ENCODE peak calls at places on chromosome 16, in five cellular contexts. O is CD8-positive, alpha-beta T cell; M is mucosa of descending colon; K is mesenchymal stem cell; N is Karpas-422. F is an unnamed sample. For H3K36me3, the result is how much of the 10 kb centered on the place peaks cover.

GRCh38 chr16:58035356-58036170 is 10.0 kb downstream of the MMP15 start:
- DNase-seq in O (no peak), M (no peak), K (no peak), N (peak), F (no peak)

GRCh38 chr16:48087639-48088038 is 68.2 kb downstream of the ABCC12 start:
- DNase-seq in O (no peak), M (no peak), K (no peak), N (no peak), F (no peak)

GRCh38 chr16:85417156-85417860 is 195.8 kb upstream of the GSE1 start:
- DNase-seq in O (no peak), M (peak), K (no peak), N (no peak), F (no peak)

GRCh38 chr16:56221995-56222394 is 30.7 kb downstream of the GNAO1 start:
- DNase-seq in O (no peak), M (no peak), K (no peak), N (no peak), F (no peak)

GRCh38 chr16:56923481-56923880 is 8.5 kb upstream of the HERPUD1 start:
- DNase-seq in O (no peak), M (no peak), K (no peak), N (no peak), F (no peak)

GRCh38 chr16:72474511-72475123 is 302.7 kb upstream of the PMFBP1 start:
- DNase-seq in O (no peak), M (no peak), K (peak), N (no peak), F (no peak)

GRCh38 chr16:21097151-21097550 is 53.5 kb downstream of the DNAH3 start:
- DNase-seq in O (no peak), M (no peak), K (peak), N (no peak), F (no peak)

GRCh38 chr16:66536525-66536924 is 13.4 kb downstream of the TK2 start:
- DNase-seq in O (no peak), M (no peak), K (no peak), N (no peak), F (no peak)

GRCh38 chr16:62190426-62190825 is 154.2 kb upstream of the CDH8 start:
- DNase-seq in O (no peak), M (no peak), K (peak), N (peak), F (no peak)

GRCh38 chr16:29765167-29766032 is 12.7 kb upstream of the ZG16 start:
- DNase-seq in O (no peak), M (peak), K (no peak), N (no peak), F (no peak)

GRCh38 chr16:50378417-50378816 is 9.6 kb upstream of the BRD7 start:
- DNase-seq in O (peak), M (no peak), K (no peak), N (no peak), F (no peak)

GRCh38 chr16:49838639-49839461 is 17.1 kb downstream of the ZNF423 start:
- DNase-seq in O (no peak), M (peak), K (no peak), N (no peak), F (no peak)

GRCh38 chr16:78503501-78504110 is 404.2 kb downstream of the WWOX start:
- DNase-seq in O (no peak), M (no peak), K (peak), N (peak), F (peak)

GRCh38 chr16:85354623-85355514 is 242.6 kb upstream of the CIBAR2 start:
- DNase-seq in O (no peak), M (no peak), K (peak), N (no peak), F (no peak)

GRCh38 chr16:69329369-69330285 is 761 bp downstream of the PDF start:
- DNase-seq in O (peak), M (no peak), K (peak), N (peak), F (peak)

GRCh38 chr16:57091990-57092785 is at the start of gene CPNE2:
- DNase-seq in O (no peak), M (peak), K (peak), N (peak), F (peak)

GRCh38 chr16:51755039-51755501 is 604.0 kb upstream of the SALL1 start:
- DNase-seq in O (no peak), M (no peak), K (no peak), N (no peak), F (no peak)

GRCh38 chr16:81687183-81687456 is 92.0 kb upstream of the PLCG2 start:
- DNase-seq in O (no peak), M (no peak), K (no peak), N (no peak), F (no peak)

GRCh38 chr16:81681311-81681710 is 97.8 kb upstream of the PLCG2 start:
- DNase-seq in O (no peak), M (no peak), K (no peak), N (no peak), F (no peak)

GRCh38 chr16:81686391-81687182 is 92.5 kb upstream of the PLCG2 start:
- DNase-seq in O (no peak), M (peak), K (no peak), N (no peak), F (no peak)

GRCh38 chr16:81684901-81685300 is 94.2 kb upstream of the PLCG2 start:
- DNase-seq in O (no peak), M (no peak), K (no peak), N (no peak), F (no peak)

DNA sequence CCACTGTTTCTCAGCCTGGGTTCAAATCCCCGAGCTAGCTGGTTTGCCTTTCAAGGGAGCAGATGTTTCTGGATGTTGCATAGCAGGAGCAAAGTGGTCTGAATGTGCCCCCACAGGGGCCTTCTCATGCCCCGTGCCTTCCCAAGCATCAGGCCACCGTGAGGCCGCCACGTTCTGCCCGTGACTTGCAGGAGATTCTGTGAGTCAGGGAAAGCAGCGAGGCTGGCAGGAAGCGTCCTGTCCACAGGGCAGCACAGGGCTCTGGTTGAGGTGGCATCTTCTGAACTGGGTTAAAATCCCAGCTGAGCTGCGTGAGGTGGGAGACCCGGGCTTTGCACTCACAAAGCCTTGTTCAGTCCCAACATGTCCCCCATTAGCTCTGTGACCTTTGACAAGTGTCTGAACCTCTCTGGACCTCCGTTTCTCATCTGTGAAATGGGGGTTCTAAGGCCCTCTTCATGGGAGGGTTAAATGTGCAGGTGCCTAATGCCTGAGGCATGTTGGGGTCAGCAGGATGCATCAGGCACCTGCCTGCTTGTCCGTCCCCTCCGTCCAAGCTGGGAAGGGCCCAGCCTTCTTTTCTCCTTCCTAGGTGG is 94.8 kb upstream of the PLCG2 start:
- DNase-seq in O (no peak), M (peak), K (no peak), N (no peak), F (no peak)
- H3K36me3 ChIP-seq in O (under half), M (under half), K (half or more), N (under half), F (under half)

DNA sequence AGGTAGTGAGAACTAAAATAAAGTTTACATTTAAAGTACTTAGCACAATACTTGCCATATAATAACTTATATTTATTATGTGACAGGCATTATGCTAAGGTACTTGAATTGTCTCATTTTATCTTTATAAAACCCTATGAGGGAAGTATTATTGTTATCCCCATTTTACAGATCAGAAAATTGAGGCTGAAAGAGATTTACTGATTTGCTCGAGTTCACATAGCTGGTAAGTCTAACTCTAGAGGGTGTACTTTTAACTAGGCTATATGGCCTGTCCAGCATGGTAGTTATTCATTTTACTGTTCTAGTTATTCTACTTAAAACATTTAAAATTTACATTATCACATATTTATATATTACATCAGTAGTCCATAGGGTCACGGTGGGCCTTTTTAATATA is 113.3 kb upstream of the RBL2 start:
- DNase-seq in O (no peak), M (no peak), K (no peak), N (no peak), F (no peak)
- H3K36me3 ChIP-seq in O (under half), M (under half), K (under half), N (half or more), F (under half)

GRCh38 chr16:75456971-75457370 is 7.5 kb downstream of the TMEM170A start:
- DNase-seq in O (no peak), M (no peak), K (no peak), N (no peak), F (no peak)

GRCh38 chr16:75455677-75456076 is 8.8 kb downstream of the TMEM170A start:
- DNase-seq in O (no peak), M (no peak), K (no peak), N (no peak), F (no peak)

GRCh38 chr16:75457485-75458021 is 6.9 kb downstream of the TMEM170A start:
- DNase-seq in O (no peak), M (no peak), K (no peak), N (no peak), F (no peak)

GRCh38 chr16:75458029-75458428 is 6.5 kb downstream of the TMEM170A start:
- DNase-seq in O (no peak), M (no peak), K (no peak), N (no peak), F (no peak)

DNA sequence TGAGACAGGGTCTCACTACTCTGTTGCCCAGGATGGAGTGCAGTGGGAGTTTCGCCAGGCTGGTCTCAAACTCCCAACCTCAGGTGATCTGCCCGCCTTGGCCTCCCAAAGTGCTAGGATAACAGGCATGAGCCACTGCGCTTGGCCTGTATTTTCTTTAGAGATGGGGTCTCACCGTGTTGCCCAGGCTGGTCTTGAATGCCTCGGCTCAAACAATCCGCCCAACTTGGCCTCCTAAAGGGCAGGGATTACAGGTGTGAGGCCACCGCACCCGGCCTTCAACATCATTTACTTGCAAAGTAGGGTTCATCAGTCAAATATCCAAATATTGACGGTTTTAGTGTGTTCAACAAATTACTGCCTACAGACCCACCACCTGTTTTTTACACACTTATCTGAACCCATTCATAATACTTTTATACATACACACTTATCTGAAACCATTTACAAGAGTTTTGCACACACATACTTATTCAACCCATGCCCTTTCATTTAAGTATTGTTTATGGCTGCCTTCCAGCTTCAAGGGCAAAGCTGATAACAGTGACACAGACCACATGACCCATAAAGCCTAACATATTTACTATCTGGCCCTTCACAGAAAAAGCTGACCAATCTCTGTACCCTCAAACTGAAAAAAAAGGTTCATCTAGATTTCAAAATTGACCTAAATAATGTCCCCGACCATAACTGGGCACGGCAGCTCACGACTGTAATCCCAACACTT is 11.9 kb downstream of the TMEM170A start:
- DNase-seq in O (no peak), M (no peak), K (no peak), N (no peak), F (no peak)
- H3K36me3 ChIP-seq in O (under half), M (under half), K (under half), N (under half), F (under half)

GRCh38 chr16:518858-519257 is 8.7 kb upstream of the CAPN15 start:
- DNase-seq in O (no peak), M (no peak), K (no peak), N (no peak), F (no peak)
- H3K36me3 ChIP-seq in O (under half), M (under half), K (half or more), N (under half), F (under half)

GRCh38 chr16:24701521-24701951 is 27.9 kb upstream of the TNRC6A start:
- DNase-seq in O (no peak), M (no peak), K (peak), N (no peak), F (no peak)
- H3K36me3 ChIP-seq in O (under half), M (under half), K (under half), N (under half), F (under half)

GRCh38 chr16:3019594-3020246 is 448 bp upstream of the TNFRSF12A start:
- DNase-seq in O (no peak), M (no peak), K (no peak), N (no peak), F (no peak)

GRCh38 chr16:3020604-3021448 is 658 bp downstream of the TNFRSF12A start:
- DNase-seq in O (peak), M (peak), K (peak), N (peak), F (no peak)

GRCh38 chr16:3022208-3022696 is 1.5 kb downstream of the HCFC1R1 start:
- DNase-seq in O (peak), M (peak), K (peak), N (peak), F (no peak)

GRCh38 chr16:3021449-3022207 is 1.5 kb downstream of the TNFRSF12A start:
- DNase-seq in O (peak), M (peak), K (peak), N (peak), F (peak)

GRCh38 chr16:3020247-3020603 is at the start of gene TNFRSF12A:
- DNase-seq in O (peak), M (peak), K (peak), N (peak), F (peak)
- H3K36me3 ChIP-seq in O (under half), M (under half), K (under half), N (under half), F (under half)

GRCh38 chr16:16100631-16101030 is 122.7 kb downstream of the ABCC6 start:
- DNase-seq in O (no peak), M (no peak), K (no peak), N (peak), F (no peak)
- H3K36me3 ChIP-seq in O (under half), M (under half), K (under half), N (under half), F (under half)

GRCh38 chr16:31077024-31077423 is 2.8 kb downstream of the ZNF646 start:
- DNase-seq in O (no peak), M (no peak), K (no peak), N (no peak), F (no peak)

GRCh38 chr16:31079342-31079944 is 5.2 kb downstream of the ZNF646 start:
- DNase-seq in O (no peak), M (no peak), K (no peak), N (no peak), F (no peak)

GRCh38 chr16:31080035-31080629 is 5.9 kb downstream of the ZNF646 start:
- DNase-seq in O (no peak), M (no peak), K (no peak), N (no peak), F (no peak)

GRCh38 chr16:31077592-31078199 is 3.5 kb downstream of the ZNF646 start:
- DNase-seq in O (no peak), M (no peak), K (no peak), N (peak), F (no peak)

DNA sequence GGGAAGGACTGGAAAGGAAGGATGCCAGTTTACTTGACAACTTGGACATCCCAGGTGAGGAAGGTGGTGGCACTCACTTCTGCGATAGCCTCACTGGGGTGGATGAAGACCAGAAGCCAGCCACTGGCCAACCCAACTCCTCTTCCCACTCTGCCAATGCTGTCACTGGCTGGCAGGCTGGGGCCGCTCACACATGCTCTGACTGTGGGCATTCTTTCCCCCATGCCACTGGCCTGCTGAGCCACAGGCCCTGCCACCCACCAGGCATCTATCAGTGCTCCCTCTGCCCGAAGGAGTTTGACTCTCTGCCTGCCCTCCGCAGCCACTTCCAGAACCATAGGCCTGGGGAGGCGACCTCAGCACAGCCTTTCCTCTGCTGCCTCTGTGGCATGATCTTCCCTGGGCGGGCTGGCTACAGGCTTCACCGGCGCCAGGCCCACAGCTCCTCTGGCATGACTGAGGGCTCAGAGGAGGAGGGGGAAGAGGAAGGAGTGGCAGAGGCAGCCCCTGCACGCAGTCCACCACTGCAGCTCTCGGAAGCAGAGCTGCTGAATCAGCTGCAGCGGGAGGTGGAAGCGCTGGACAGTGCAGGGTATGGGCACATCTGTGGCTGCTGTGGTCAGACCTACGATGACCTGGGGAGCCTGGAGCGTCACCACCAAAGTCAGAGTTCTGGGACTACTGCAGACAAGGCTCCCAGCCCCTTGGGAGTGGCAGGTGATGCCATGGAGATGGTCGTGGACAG is 4.5 kb downstream of the ZNF646 start:
- DNase-seq in O (no peak), M (no peak), K (no peak), N (no peak), F (no peak)
- H3K36me3 ChIP-seq in O (under half), M (under half), K (half or more), N (under half), F (under half)